ENCODE peak calls at places on chromosomes 5 and 9, in eight cellular contexts. Z is lung, N is cardiac muscle cell, W is right atrium auricular region, Q is HepG2, I is psoas muscle, D is SK-N-SH, A is left lung. Y is an unnamed sample. For H3K4me1, the result is how much of the 10 kb centered on the place peaks cover.

GRCh38 chr5:40446910-40447309 is 232.8 kb upstream of the PTGER4 start:
- DNase-seq in Q (peak), I (no peak), D (no peak), W (no peak), Z (no peak), N (no peak), A (no peak), Y (peak)

GRCh38 chr5:60207031-60207430 is 313.5 kb upstream of the PDE4D start:
- DNase-seq in N (no peak), W (no peak), A (no peak), D (no peak), Z (peak), I (no peak), Q (no peak), Y (no peak)

GRCh38 chr5:146520731-146521130 is 4.7 kb upstream of the GPR151 start:
- DNase-seq in D (no peak), W (no peak), Q (peak), A (no peak), N (no peak), I (no peak), Z (no peak), Y (peak)

GRCh38 chr5:56164371-56164770 is 68.8 kb downstream of the ANKRD55 start:
- DNase-seq in W (no peak), N (no peak), Z (no peak), I (no peak), Q (no peak), D (peak), A (no peak), Y (no peak)

GRCh38 chr5:96823900-96824351 is 16.2 kb upstream of the ERAP1 start:
- DNase-seq in Q (peak), W (no peak), A (no peak), Z (no peak), N (no peak), D (peak), I (no peak), Y (peak)

GRCh38 chr5:150209020-150209635 is 19.3 kb downstream of the SLC6A7 start:
- DNase-seq in I (no peak), N (no peak), Z (peak), A (no peak), Q (no peak), W (no peak), D (no peak), Y (peak)

GRCh38 chr9:87836951-87837715 is 45.5 kb upstream of the SPATA31E1 start:
- DNase-seq in Q (no peak), Z (no peak), N (no peak), D (no peak), A (no peak), I (no peak), W (no peak), Y (no peak)

GRCh38 chr5:61575103-61575502 is 243.0 kb downstream of the ZSWIM6 start:
- DNase-seq in N (no peak), W (no peak), Z (no peak), A (no peak), I (no peak), Q (no peak), D (peak), Y (peak)

GRCh38 chr5:92237896-92238295 is 854.8 kb upstream of the ARRDC3 start:
- DNase-seq in N (no peak), Z (no peak), W (no peak), I (no peak), Q (no peak), D (no peak), A (no peak), Y (no peak)

GRCh38 chr5:124630767-124631704 is 115.4 kb downstream of the ZNF608 start:
- DNase-seq in Z (no peak), D (no peak), I (no peak), A (no peak), Q (no peak), W (no peak), N (no peak), Y (no peak)

GRCh38 chr9:74006935-74007334 is 490.2 kb upstream of the RORB start:
- DNase-seq in D (peak), N (no peak), Q (no peak), I (no peak), A (no peak), Z (no peak), W (no peak), Y (no peak)

GRCh38 chr9:74935008-74935407 is 17.7 kb downstream of the C9orf40 start:
- DNase-seq in D (peak), N (no peak), A (no peak), W (no peak), I (no peak), Z (no peak), Q (no peak), Y (no peak)

GRCh38 chr9:135413461-135413860 is 66.1 kb upstream of the PPP1R26 start:
- DNase-seq in W (no peak), A (no peak), N (no peak), D (no peak), Z (no peak), I (no peak), Q (no peak), Y (no peak)

GRCh38 chr5:671459-672328 is 21.5 kb downstream of the TPPP start:
- DNase-seq in D (peak), Z (peak), W (no peak), N (peak), Q (peak), A (peak), I (peak), Y (peak)

GRCh38 chr5:150457112-150457511 is 7.6 kb upstream of the RPS14 start:
- DNase-seq in I (no peak), Q (no peak), D (no peak), Z (no peak), W (no peak), A (no peak), N (no peak), Y (no peak)

GRCh38 chr5:89343666-89344065 is 460.7 kb upstream of the MEF2C start:
- DNase-seq in Q (no peak), I (no peak), D (no peak), Z (peak), A (no peak), N (no peak), W (no peak), Y (peak)

GRCh38 chr5:132267931-132268501 is 10.5 kb downstream of the PDLIM4 start:
- DNase-seq in N (no peak), I (no peak), A (no peak), Z (no peak), D (no peak), W (peak), Q (peak), Y (no peak)

GRCh38 chr5:111083323-111083722 is 8.8 kb upstream of the WDR36 start:
- DNase-seq in A (no peak), W (no peak), Q (no peak), Z (no peak), N (no peak), I (no peak), D (no peak), Y (no peak)

GRCh38 chr5:61884242-61884855 is 421.7 kb upstream of the KIF2A start:
- DNase-seq in N (no peak), Q (no peak), Z (no peak), I (no peak), D (no peak), A (peak), W (no peak), Y (no peak)

GRCh38 chr9:80285325-80285724 is 713.6 kb downstream of the TLE4 start:
- DNase-seq in Z (no peak), I (no peak), A (no peak), N (peak), W (no peak), Q (no peak), D (peak), Y (no peak)

GRCh38 chr5:84085387-84086041 is 299.2 kb downstream of the EDIL3 start:
- DNase-seq in I (no peak), N (no peak), Q (no peak), D (no peak), A (peak), W (no peak), Z (no peak), Y (no peak)

GRCh38 chr5:125470503-125470902 is 724.1 kb upstream of the ZNF608 start:
- DNase-seq in Q (no peak), A (no peak), N (no peak), W (no peak), Z (no peak), D (no peak), I (no peak), Y (no peak)

GRCh38 chr9:4740373-4740622 is 704 bp downstream of the AK3 start:
- DNase-seq in N (no peak), Z (no peak), D (no peak), A (no peak), Q (no peak), I (no peak), W (no peak), Y (peak)

GRCh38 chr5:95332179-95332578 is 47.3 kb upstream of the MCTP1 start:
- DNase-seq in Q (no peak), I (no peak), N (no peak), W (no peak), A (no peak), Z (no peak), D (no peak), Y (no peak)

GRCh38 chr5:132663771-132664695 is 6.1 kb downstream of the IL13 start:
- DNase-seq in W (no peak), A (no peak), D (no peak), N (no peak), Q (no peak), I (no peak), Z (no peak), Y (peak)

GRCh38 chr5:35709688-35710087 is 92.0 kb downstream of the SPEF2 start:
- DNase-seq in N (no peak), A (no peak), I (no peak), D (no peak), W (no peak), Q (no peak), Z (no peak), Y (no peak)

GRCh38 chr5:76701298-76701697 is 14.6 kb upstream of the F2R start:
- DNase-seq in N (no peak), I (no peak), D (no peak), A (no peak), Q (peak), Z (no peak), W (no peak), Y (no peak)

GRCh38 chr5:143772621-143773020 is 39.3 kb upstream of the HMHB1 start:
- DNase-seq in I (no peak), W (no peak), Z (no peak), Q (no peak), A (no peak), D (no peak), N (no peak), Y (no peak)

GRCh38 chr5:93990504-93991085 is 249.2 kb upstream of the POU5F2 start:
- DNase-seq in W (no peak), D (peak), I (no peak), Z (no peak), A (no peak), Q (no peak), N (no peak), Y (peak)

GRCh38 chr5:99169309-99169708 is 240.5 kb upstream of the CHD1 start:
- DNase-seq in N (peak), D (no peak), A (no peak), W (no peak), I (no peak), Z (no peak), Q (no peak), Y (no peak)

GRCh38 chr5:329106-329757 is 7.7 kb downstream of the AHRR start:
- DNase-seq in Z (no peak), Q (no peak), W (no peak), I (no peak), A (no peak), N (no peak), D (no peak), Y (no peak)

GRCh38 chr9:72657023-72657422 is 135.6 kb downstream of the TMC1 start:
- DNase-seq in I (no peak), Z (no peak), D (no peak), W (no peak), N (no peak), Q (no peak), A (no peak), Y (no peak)

GRCh38 chr9:111481885-111482636 is 2.1 kb downstream of the ECPAS start:
- DNase-seq in Q (peak), D (no peak), N (no peak), I (peak), W (no peak), Z (no peak), A (no peak), Y (no peak)

GRCh38 chr9:112076814-112077213 is 98.3 kb downstream of the SUSD1 start:
- DNase-seq in D (no peak), Z (no peak), A (no peak), W (no peak), I (no peak), Q (no peak), N (no peak), Y (no peak)

GRCh38 chr9:108884701-108885100 is 22.6 kb downstream of the ACTL7A start:
- DNase-seq in D (no peak), A (no peak), W (no peak), Z (no peak), Q (no peak), N (no peak), I (no peak), Y (no peak)

GRCh38 chr5:176725521-176725920 is 78.2 kb downstream of the TSPAN17 start:
- DNase-seq in Z (no peak), Q (no peak), N (peak), I (no peak), D (no peak), A (no peak), W (no peak), Y (no peak)

GRCh38 chr9:129972816-129973215 is 70.2 kb downstream of the FNBP1 start:
- DNase-seq in W (no peak), I (no peak), A (no peak), Q (no peak), N (no peak), Z (no peak), D (no peak), Y (no peak)

GRCh38 chr5:16666861-16667481 is 50.2 kb upstream of the RETREG1 start:
- DNase-seq in A (no peak), I (no peak), N (peak), Z (no peak), W (no peak), D (peak), Q (peak), Y (peak)

GRCh38 chr9:13443380-13444271 is 164.1 kb upstream of the MPDZ start:
- DNase-seq in D (no peak), W (no peak), Q (no peak), N (no peak), Z (no peak), I (peak), A (no peak), Y (no peak)

DNA sequence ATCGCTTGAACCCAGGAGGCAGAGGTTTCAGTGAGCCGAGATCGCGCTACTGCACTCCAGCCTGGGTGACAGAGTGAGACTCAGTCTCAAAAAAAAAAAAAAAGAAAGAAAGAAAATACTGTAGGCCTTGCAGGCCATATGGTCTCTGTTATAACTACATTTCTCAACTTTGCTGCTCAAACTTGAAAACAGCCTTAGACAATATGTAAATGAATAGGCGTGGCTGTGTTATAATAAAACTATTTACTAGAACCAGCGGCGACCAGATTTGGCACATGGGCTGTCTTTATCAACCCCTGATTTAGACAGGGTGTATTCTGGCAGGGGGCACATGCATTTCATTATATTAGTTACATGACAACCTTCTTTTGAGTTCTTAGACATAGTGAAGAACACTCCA is 130.0 kb downstream of the C9orf152 start:
- DNase-seq in I (no peak), Q (no peak), D (no peak), Z (no peak), W (no peak), N (no peak), A (no peak), Y (no peak)
- H3K4me1 ChIP-seq in I (under half), Q (under half), D (under half), Z (under half), W (half or more), N (under half), A (under half), Y (under half)

DNA sequence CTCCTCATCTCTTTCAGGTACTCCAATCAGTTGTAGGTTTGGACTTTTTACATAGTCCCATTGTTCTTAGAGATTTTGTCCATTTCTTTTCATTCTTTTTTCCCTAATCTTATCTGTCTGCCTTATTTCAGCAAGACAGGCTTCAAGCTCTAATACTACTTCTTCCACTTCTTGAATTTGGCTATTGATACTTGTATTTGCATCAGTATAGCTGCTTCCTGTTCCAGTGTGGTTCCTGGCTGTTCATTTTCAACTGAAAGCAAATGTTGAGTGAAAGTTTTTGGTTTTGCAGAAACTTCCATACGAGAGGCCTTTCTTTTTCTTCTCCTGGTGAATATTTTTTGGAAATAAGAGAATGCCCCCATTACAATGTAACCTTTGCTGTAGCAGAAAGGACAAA is 12.0 kb upstream of the IFNA1 start:
- DNase-seq in N (no peak), A (no peak), D (no peak), I (no peak), W (no peak), Q (no peak), Z (no peak), Y (no peak)
- H3K27ac ChIP-seq in N (no peak), A (no peak), D (no peak), I (no peak), W (no peak), Q (no peak), Z (no peak), Y (no peak)

DNA sequence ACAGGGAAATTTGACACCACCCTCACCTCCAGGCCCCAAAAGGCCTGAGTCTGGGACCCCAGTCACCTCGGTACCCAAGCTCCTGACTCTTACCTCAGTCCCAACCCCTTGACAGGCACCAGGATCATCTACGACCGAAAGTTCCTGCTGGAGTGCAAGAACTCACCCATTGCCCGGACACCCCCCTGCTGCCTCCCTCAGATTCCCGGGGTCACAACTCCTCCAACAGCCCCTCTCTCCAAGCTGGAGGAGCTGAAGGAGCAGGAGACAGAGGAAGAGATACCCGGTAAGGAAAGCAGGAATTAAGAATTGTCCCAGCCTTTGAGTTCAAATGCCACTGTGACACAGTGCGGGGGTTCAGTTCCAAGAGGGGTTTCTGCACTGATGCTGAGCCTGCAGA is 1.3 kb downstream of the EIF4EBP3 start:
- DNase-seq in A (no peak), N (no peak), W (no peak), D (no peak), Z (no peak), Q (no peak), I (no peak), Y (no peak)
- H3K4me1 ChIP-seq in A (half or more), N (under half), W (under half), D (under half), Z (under half), Q (under half), I (under half), Y (under half)

DNA sequence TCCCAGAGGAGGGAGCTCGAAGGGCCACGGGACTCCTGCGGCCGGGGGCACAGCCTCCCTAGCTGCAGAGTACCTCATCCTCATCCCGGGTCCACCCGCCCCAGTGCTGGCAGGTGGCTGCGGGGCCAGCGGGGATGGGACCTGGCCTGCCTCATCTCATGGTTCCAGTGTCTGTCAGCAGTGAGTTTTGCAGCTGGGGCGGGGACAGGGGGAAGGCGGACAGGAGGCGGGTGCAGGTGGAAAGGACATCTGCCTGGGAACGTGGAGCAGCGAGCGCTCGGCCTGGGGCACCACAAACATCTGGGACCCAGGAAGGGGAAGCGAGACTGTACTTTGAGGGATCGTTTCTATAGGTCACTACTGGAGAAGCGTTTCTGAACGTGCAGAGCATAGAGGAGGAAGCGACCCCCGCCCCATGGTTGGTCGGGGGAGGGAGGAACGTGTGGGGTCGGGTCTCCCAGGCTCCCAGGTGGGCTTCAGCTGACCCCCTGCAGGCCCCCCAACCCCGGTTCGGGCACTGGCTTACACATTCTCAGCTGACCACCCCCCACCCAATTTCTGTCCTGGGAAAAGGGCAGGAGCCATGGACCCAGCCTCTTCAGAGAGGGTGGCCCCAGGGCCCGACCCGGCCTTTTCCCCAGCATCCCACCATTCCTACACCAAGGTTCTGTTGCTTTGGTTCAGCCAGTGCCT is 56.5 kb upstream of the NOTCH1 start:
- DNase-seq in Z (no peak), I (no peak), W (no peak), D (no peak), Q (no peak), N (no peak), A (peak), Y (no peak)
- H3K27ac ChIP-seq in Z (no peak), I (no peak), W (no peak), D (no peak), Q (no peak), N (no peak), A (no peak), Y (no peak)